ENCODE peak calls at places on chromosomes 1 and 21, in four cellular contexts. One of them, this sample, is unnamed.

GRCh38 chr1:35340519-35340918 is 72.0 kb downstream of the ZMYM4 start:
- DNase-seq in tibial artery: no peak
- DNase-seq in left colon: no peak
- DNase-seq in GM23248: no peak
- DNase-seq in this sample: no peak

GRCh38 chr21:43268804-43269186 is 100.0 kb downstream of the CRYAA start:
- DNase-seq in tibial artery: no peak
- DNase-seq in left colon: no peak
- DNase-seq in GM23248: no peak
- DNase-seq in this sample: peak

GRCh38 chr1:203906932-203907331 is 45.5 kb downstream of the SNRPE start:
- DNase-seq in tibial artery: no peak
- DNase-seq in left colon: no peak
- DNase-seq in GM23248: peak
- DNase-seq in this sample: no peak

GRCh38 chr1:224691106-224691505 is 75.0 kb downstream of the CNIH3 start:
- DNase-seq in tibial artery: no peak
- DNase-seq in left colon: no peak
- DNase-seq in GM23248: no peak
- DNase-seq in this sample: no peak

GRCh38 chr1:212640223-212640885 is 31.8 kb downstream of the ATF3 start:
- DNase-seq in tibial artery: no peak
- DNase-seq in left colon: no peak
- DNase-seq in GM23248: no peak
- DNase-seq in this sample: no peak

GRCh38 chr1:31436596-31437432 is 23.8 kb downstream of the SERINC2 start:
- DNase-seq in tibial artery: no peak
- DNase-seq in left colon: no peak
- DNase-seq in GM23248: no peak
- DNase-seq in this sample: no peak

GRCh38 chr1:14095001-14095400 is 395.0 kb downstream of the PRDM2 start:
- DNase-seq in tibial artery: no peak
- DNase-seq in left colon: no peak
- DNase-seq in GM23248: peak
- DNase-seq in this sample: no peak

GRCh38 chr1:225467193-225468020 is 39.6 kb upstream of the LBR start:
- DNase-seq in tibial artery: peak
- DNase-seq in left colon: peak
- DNase-seq in GM23248: no peak
- DNase-seq in this sample: no peak

GRCh38 chr1:114118351-114118990 is 35.2 kb downstream of the SYT6 start:
- DNase-seq in tibial artery: no peak
- DNase-seq in left colon: no peak
- DNase-seq in GM23248: no peak
- DNase-seq in this sample: no peak

GRCh38 chr1:28893403-28894102 is 20.8 kb upstream of the EPB41 start:
- DNase-seq in tibial artery: no peak
- DNase-seq in left colon: no peak
- DNase-seq in GM23248: peak
- DNase-seq in this sample: no peak

GRCh38 chr1:51661081-51661518 is 44.2 kb downstream of the OSBPL9 start:
- DNase-seq in tibial artery: no peak
- DNase-seq in left colon: no peak
- DNase-seq in GM23248: peak
- DNase-seq in this sample: no peak

GRCh38 chr1:38745476-38746410 is 113.8 kb downstream of the RRAGC start:
- DNase-seq in tibial artery: no peak
- DNase-seq in left colon: no peak
- DNase-seq in GM23248: no peak
- DNase-seq in this sample: no peak

GRCh38 chr1:185646202-185646683 is 87.9 kb upstream of the HMCN1 start:
- DNase-seq in tibial artery: peak
- DNase-seq in left colon: peak
- DNase-seq in GM23248: peak
- DNase-seq in this sample: peak

GRCh38 chr1:193589597-193590040 is 403.2 kb upstream of the B3GALT2 start:
- DNase-seq in tibial artery: peak
- DNase-seq in left colon: no peak
- DNase-seq in GM23248: peak
- DNase-seq in this sample: no peak

GRCh38 chr1:38029081-38029681 is 16.6 kb downstream of the UTP11 start:
- DNase-seq in tibial artery: no peak
- DNase-seq in left colon: no peak
- DNase-seq in GM23248: peak
- DNase-seq in this sample: no peak

GRCh38 chr1:164617607-164618564 is 58.9 kb downstream of the PBX1 start:
- DNase-seq in tibial artery: no peak
- DNase-seq in left colon: peak
- DNase-seq in GM23248: peak
- DNase-seq in this sample: no peak

GRCh38 chr1:201713093-201713810 is 115.7 kb upstream of the IPO9 start:
- DNase-seq in tibial artery: peak
- DNase-seq in left colon: peak
- DNase-seq in GM23248: peak
- DNase-seq in this sample: peak

GRCh38 chr1:229552732-229553131 is 5.8 kb downstream of the ABCB10 start:
- DNase-seq in tibial artery: no peak
- DNase-seq in left colon: no peak
- DNase-seq in GM23248: no peak
- DNase-seq in this sample: no peak

GRCh38 chr1:19683351-19683750 is 18.7 kb downstream of the HTR6 start:
- DNase-seq in tibial artery: no peak
- DNase-seq in left colon: no peak
- DNase-seq in GM23248: peak
- DNase-seq in this sample: no peak

GRCh38 chr1:209618291-209618690 is 33.9 kb downstream of the LAMB3 start:
- DNase-seq in tibial artery: no peak
- DNase-seq in left colon: no peak
- DNase-seq in GM23248: no peak
- DNase-seq in this sample: no peak

GRCh38 chr1:160096491-160097116 is 1.8 kb downstream of the IGSF8 start:
- DNase-seq in tibial artery: peak
- DNase-seq in left colon: no peak
- DNase-seq in GM23248: peak
- DNase-seq in this sample: peak

GRCh38 chr1:29520571-29521437 is 284.5 kb downstream of the PTPRU start:
- DNase-seq in tibial artery: peak
- DNase-seq in left colon: no peak
- DNase-seq in GM23248: no peak
- DNase-seq in this sample: peak

GRCh38 chr1:90986954-90987353 is 34.9 kb downstream of the ZNF644 start:
- DNase-seq in tibial artery: no peak
- DNase-seq in left colon: no peak
- DNase-seq in GM23248: no peak
- DNase-seq in this sample: no peak

GRCh38 chr1:21503706-21504377 is 5.4 kb upstream of the ALPL start:
- DNase-seq in tibial artery: no peak
- DNase-seq in left colon: no peak
- DNase-seq in GM23248: no peak
- DNase-seq in this sample: peak

GRCh38 chr1:198699167-198700015 is 60.6 kb downstream of the PTPRC start:
- DNase-seq in tibial artery: no peak
- DNase-seq in left colon: peak
- DNase-seq in GM23248: peak
- DNase-seq in this sample: no peak

GRCh38 chr1:85628791-85629531 is 48.4 kb downstream of the CCN1 start:
- DNase-seq in tibial artery: peak
- DNase-seq in left colon: peak
- DNase-seq in GM23248: peak
- DNase-seq in this sample: no peak

GRCh38 chr1:109796484-109797305 is 33.0 kb upstream of the EPS8L3 start:
- DNase-seq in tibial artery: no peak
- DNase-seq in left colon: peak
- DNase-seq in GM23248: peak
- DNase-seq in this sample: no peak

GRCh38 chr1:56472860-56473259 is 106.5 kb downstream of the PLPP3 start:
- DNase-seq in tibial artery: no peak
- DNase-seq in left colon: no peak
- DNase-seq in GM23248: no peak
- DNase-seq in this sample: no peak

GRCh38 chr1:3237570-3237969 is 168.6 kb downstream of the PRDM16 start:
- DNase-seq in tibial artery: no peak
- DNase-seq in left colon: no peak
- DNase-seq in GM23248: no peak
- DNase-seq in this sample: no peak

GRCh38 chr1:161177112-161177935 is at the start of gene B4GALT3:
- DNase-seq in tibial artery: peak
- DNase-seq in left colon: peak
- DNase-seq in GM23248: peak
- DNase-seq in this sample: no peak

GRCh38 chr1:76240321-76240720 is 165.8 kb downstream of the ST6GALNAC3 start:
- DNase-seq in tibial artery: no peak
- DNase-seq in left colon: no peak
- DNase-seq in GM23248: no peak
- DNase-seq in this sample: no peak

This sample was measured in RWPE2.